ENCODE peak calls at places on chromosomes 16 and 17, in eight cellular contexts. One of them, this sample, is unnamed.
A peak's percentile ranks its signal among the peaks of the same experiment; 100 is the strongest.

GRCh38 chr16:59905131-59905530 is 1171.0 kb upstream of the GOT2 start:
- DNase-seq in body of pancreas: no peak
- DNase-seq in AG10803: no peak
- DNase-seq in HFFc6: no peak
- DNase-seq in cardiac muscle cell: no peak
- DNase-seq in thoracic aorta: no peak
- DNase-seq in OCI-LY7: no peak
- DNase-seq in left ventricle myocardium inferior: no peak
- DNase-seq in this sample: no peak

GRCh38 chr16:3879887-3880564 is 487 bp downstream of the CREBBP start:
- DNase-seq in AG10803: peak; percentile 53
- DNase-seq in OCI-LY7: peak; percentile 80
- DNase-seq in cardiac muscle cell: peak; percentile 84
- DNase-seq in thoracic aorta: no peak
- DNase-seq in left ventricle myocardium inferior: peak; percentile 82
- DNase-seq in body of pancreas: peak; percentile 85
- DNase-seq in HFFc6: peak; percentile 32
- DNase-seq in this sample: peak; percentile 31

GRCh38 chr16:8590161-8590688 is at the start of gene TMEM114:
- DNase-seq in HFFc6: no peak
- DNase-seq in AG10803: no peak
- DNase-seq in cardiac muscle cell: no peak
- DNase-seq in body of pancreas: no peak
- DNase-seq in left ventricle myocardium inferior: no peak
- DNase-seq in OCI-LY7: no peak
- DNase-seq in thoracic aorta: no peak
- DNase-seq in this sample: no peak

GRCh38 chr17:74176546-74177001 is 26.9 kb upstream of the RPL38 start:
- DNase-seq in AG10803: peak; percentile 57
- DNase-seq in HFFc6: peak; percentile 46
- DNase-seq in body of pancreas: peak; percentile 72
- DNase-seq in OCI-LY7: peak; percentile 63
- DNase-seq in cardiac muscle cell: peak; percentile 82
- DNase-seq in left ventricle myocardium inferior: peak; percentile 29
- DNase-seq in thoracic aorta: no peak
- DNase-seq in this sample: peak; percentile 57

GRCh38 chr16:72728516-72728915 is 319.4 kb downstream of the ZFHX3 start:
- DNase-seq in thoracic aorta: no peak
- DNase-seq in HFFc6: no peak
- DNase-seq in OCI-LY7: no peak
- DNase-seq in cardiac muscle cell: no peak
- DNase-seq in left ventricle myocardium inferior: no peak
- DNase-seq in body of pancreas: no peak
- DNase-seq in AG10803: no peak
- DNase-seq in this sample: no peak

GRCh38 chr17:35170968-35171771 is 23.0 kb downstream of the SLC35G3 start:
- DNase-seq in AG10803: peak; percentile 14
- DNase-seq in left ventricle myocardium inferior: no peak
- DNase-seq in cardiac muscle cell: no peak
- DNase-seq in HFFc6: peak; percentile 45
- DNase-seq in thoracic aorta: no peak
- DNase-seq in OCI-LY7: peak; percentile 4
- DNase-seq in body of pancreas: no peak
- DNase-seq in this sample: peak; percentile 53

GRCh38 chr16:46763147-46763546 is 15.0 kb upstream of the MYLK3 start:
- DNase-seq in thoracic aorta: no peak
- DNase-seq in body of pancreas: peak; percentile 7
- DNase-seq in left ventricle myocardium inferior: peak; percentile 84
- DNase-seq in AG10803: no peak
- DNase-seq in cardiac muscle cell: peak; percentile 89
- DNase-seq in HFFc6: no peak
- DNase-seq in OCI-LY7: no peak
- DNase-seq in this sample: no peak

GRCh38 chr17:8056232-8056975 is 17.5 kb downstream of the ALOX15B start:
- DNase-seq in cardiac muscle cell: no peak
- DNase-seq in AG10803: peak; percentile 63
- DNase-seq in HFFc6: peak; percentile 14
- DNase-seq in body of pancreas: peak; percentile 55
- DNase-seq in OCI-LY7: peak; percentile 29
- DNase-seq in left ventricle myocardium inferior: no peak
- DNase-seq in thoracic aorta: no peak
- DNase-seq in this sample: peak; percentile 89

GRCh38 chr17:47275245-47275984 is 21.8 kb downstream of the ITGB3 start:
- DNase-seq in cardiac muscle cell: peak; percentile 93
- DNase-seq in AG10803: peak; percentile 96
- DNase-seq in HFFc6: peak; percentile 39
- DNase-seq in OCI-LY7: no peak
- DNase-seq in thoracic aorta: peak; percentile 62
- DNase-seq in body of pancreas: peak; percentile 70
- DNase-seq in left ventricle myocardium inferior: peak; percentile 93
- DNase-seq in this sample: no peak

GRCh38 chr16:73730496-73731090 is 566.0 kb upstream of the PSMD7 start:
- DNase-seq in left ventricle myocardium inferior: no peak
- DNase-seq in thoracic aorta: no peak
- DNase-seq in cardiac muscle cell: no peak
- DNase-seq in HFFc6: no peak
- DNase-seq in body of pancreas: no peak
- DNase-seq in OCI-LY7: no peak
- DNase-seq in AG10803: no peak
- DNase-seq in this sample: no peak

GRCh38 chr17:80712089-80712488 is 167.5 kb downstream of the RPTOR start:
- DNase-seq in OCI-LY7: no peak
- DNase-seq in AG10803: no peak
- DNase-seq in HFFc6: no peak
- DNase-seq in left ventricle myocardium inferior: no peak
- DNase-seq in thoracic aorta: no peak
- DNase-seq in cardiac muscle cell: no peak
- DNase-seq in body of pancreas: no peak
- DNase-seq in this sample: no peak

GRCh38 chr17:10316986-10317834 is 55.6 kb downstream of the MYH13 start:
- DNase-seq in OCI-LY7: peak; percentile 30
- DNase-seq in cardiac muscle cell: peak; percentile 64
- DNase-seq in HFFc6: peak; percentile 65
- DNase-seq in AG10803: peak; percentile 32
- DNase-seq in thoracic aorta: peak; percentile 36
- DNase-seq in left ventricle myocardium inferior: peak; percentile 75
- DNase-seq in body of pancreas: peak; percentile 64
- DNase-seq in this sample: no peak

GRCh38 chr16:84294196-84295142 is at the start of gene WFDC1:
- DNase-seq in AG10803: peak; percentile 27
- DNase-seq in cardiac muscle cell: peak; percentile 78
- DNase-seq in thoracic aorta: no peak
- DNase-seq in OCI-LY7: no peak
- DNase-seq in left ventricle myocardium inferior: peak; percentile 19
- DNase-seq in body of pancreas: no peak
- DNase-seq in HFFc6: no peak
- DNase-seq in this sample: no peak

GRCh38 chr17:1490643-1491405 is 1.7 kb downstream of the MYO1C start:
- DNase-seq in HFFc6: no peak
- DNase-seq in body of pancreas: peak; percentile 69
- DNase-seq in cardiac muscle cell: peak; percentile 70
- DNase-seq in thoracic aorta: no peak
- DNase-seq in left ventricle myocardium inferior: peak; percentile 83
- DNase-seq in OCI-LY7: peak; percentile 78
- DNase-seq in AG10803: peak; percentile 41
- DNase-seq in this sample: peak; percentile 59

GRCh38 chr16:60815033-60815432 is 1221.2 kb downstream of the CDH8 start:
- DNase-seq in OCI-LY7: no peak
- DNase-seq in AG10803: no peak
- DNase-seq in thoracic aorta: no peak
- DNase-seq in HFFc6: no peak
- DNase-seq in left ventricle myocardium inferior: no peak
- DNase-seq in cardiac muscle cell: no peak
- DNase-seq in body of pancreas: no peak
- DNase-seq in this sample: no peak

GRCh38 chr17:81518113-81518784 is 5.7 kb upstream of the ACTG1 start:
- DNase-seq in OCI-LY7: peak; percentile 40
- DNase-seq in cardiac muscle cell: peak; percentile 55
- DNase-seq in body of pancreas: no peak
- DNase-seq in HFFc6: no peak
- DNase-seq in left ventricle myocardium inferior: no peak
- DNase-seq in AG10803: no peak
- DNase-seq in thoracic aorta: no peak
- DNase-seq in this sample: no peak

GRCh38 chr17:32161506-32162365 is 19.4 kb downstream of the RHOT1 start:
- DNase-seq in body of pancreas: no peak
- DNase-seq in OCI-LY7: no peak
- DNase-seq in HFFc6: peak; percentile 90
- DNase-seq in left ventricle myocardium inferior: no peak
- DNase-seq in cardiac muscle cell: no peak
- DNase-seq in AG10803: peak; percentile 78
- DNase-seq in thoracic aorta: no peak
- DNase-seq in this sample: peak; percentile 34

GRCh38 chr16:74677868-74678267 is 11.2 kb upstream of the RFWD3 start:
- DNase-seq in thoracic aorta: no peak
- DNase-seq in OCI-LY7: no peak
- DNase-seq in cardiac muscle cell: no peak
- DNase-seq in AG10803: no peak
- DNase-seq in body of pancreas: no peak
- DNase-seq in left ventricle myocardium inferior: no peak
- DNase-seq in HFFc6: no peak
- DNase-seq in this sample: no peak

GRCh38 chr16:84357191-84357651 is 11.1 kb upstream of the ATP2C2 start:
- DNase-seq in body of pancreas: no peak
- DNase-seq in AG10803: peak; percentile 20
- DNase-seq in cardiac muscle cell: no peak
- DNase-seq in HFFc6: peak; percentile 9
- DNase-seq in left ventricle myocardium inferior: no peak
- DNase-seq in thoracic aorta: no peak
- DNase-seq in OCI-LY7: no peak
- DNase-seq in this sample: no peak

GRCh38 chr16:11665071-11665491 is 3.2 kb upstream of the SNN start:
- DNase-seq in HFFc6: no peak
- DNase-seq in thoracic aorta: no peak
- DNase-seq in left ventricle myocardium inferior: no peak
- DNase-seq in OCI-LY7: peak; percentile 76
- DNase-seq in body of pancreas: no peak
- DNase-seq in cardiac muscle cell: no peak
- DNase-seq in AG10803: no peak
- DNase-seq in this sample: no peak

GRCh38 chr16:73071131-73071940 is 23.4 kb upstream of the ZFHX3 start:
- DNase-seq in OCI-LY7: no peak
- DNase-seq in thoracic aorta: no peak
- DNase-seq in cardiac muscle cell: peak; percentile 78
- DNase-seq in HFFc6: no peak
- DNase-seq in body of pancreas: peak; percentile 80
- DNase-seq in left ventricle myocardium inferior: peak; percentile 60
- DNase-seq in AG10803: no peak
- DNase-seq in this sample: peak; percentile 67

DNA sequence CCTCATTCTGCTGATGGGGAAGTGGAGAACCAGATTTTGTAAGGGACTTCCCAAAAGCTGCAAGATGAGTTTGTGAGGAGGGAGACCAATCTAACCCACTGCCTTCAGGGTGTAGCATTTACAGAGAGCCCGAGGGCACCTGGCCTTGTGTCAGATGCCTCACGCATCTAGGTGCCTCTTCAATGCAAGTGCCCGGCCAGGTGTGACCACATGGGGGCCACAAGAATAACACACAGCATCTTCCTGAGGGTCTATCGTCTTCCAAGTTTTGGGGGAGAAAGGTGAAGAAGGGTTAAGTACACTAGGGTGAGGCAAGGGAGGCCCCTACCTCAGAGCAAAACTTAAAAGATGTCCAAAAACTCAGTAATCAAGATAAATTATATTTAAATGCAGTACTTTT is 401.7 kb upstream of the CDH5 start:
- DNase-seq in cardiac muscle cell: no peak
- DNase-seq in left ventricle myocardium inferior: no peak
- DNase-seq in HFFc6: no peak
- DNase-seq in AG10803: no peak
- DNase-seq in thoracic aorta: no peak
- DNase-seq in OCI-LY7: no peak
- DNase-seq in body of pancreas: no peak
- DNase-seq in this sample: no peak
- TF ChIP-seq CTCF in cardiac muscle cell: no peak
- TF ChIP-seq CTCF in left ventricle myocardium inferior: no peak
- TF ChIP-seq CTCF in HFFc6: peak; percentile 14
- TF ChIP-seq CTCF in AG10803: no peak
- TF ChIP-seq CTCF in thoracic aorta: no peak
- TF ChIP-seq CTCF in OCI-LY7: no peak
- TF ChIP-seq CTCF in body of pancreas: no peak
- TF ChIP-seq CTCF in this sample: no peak

DNA sequence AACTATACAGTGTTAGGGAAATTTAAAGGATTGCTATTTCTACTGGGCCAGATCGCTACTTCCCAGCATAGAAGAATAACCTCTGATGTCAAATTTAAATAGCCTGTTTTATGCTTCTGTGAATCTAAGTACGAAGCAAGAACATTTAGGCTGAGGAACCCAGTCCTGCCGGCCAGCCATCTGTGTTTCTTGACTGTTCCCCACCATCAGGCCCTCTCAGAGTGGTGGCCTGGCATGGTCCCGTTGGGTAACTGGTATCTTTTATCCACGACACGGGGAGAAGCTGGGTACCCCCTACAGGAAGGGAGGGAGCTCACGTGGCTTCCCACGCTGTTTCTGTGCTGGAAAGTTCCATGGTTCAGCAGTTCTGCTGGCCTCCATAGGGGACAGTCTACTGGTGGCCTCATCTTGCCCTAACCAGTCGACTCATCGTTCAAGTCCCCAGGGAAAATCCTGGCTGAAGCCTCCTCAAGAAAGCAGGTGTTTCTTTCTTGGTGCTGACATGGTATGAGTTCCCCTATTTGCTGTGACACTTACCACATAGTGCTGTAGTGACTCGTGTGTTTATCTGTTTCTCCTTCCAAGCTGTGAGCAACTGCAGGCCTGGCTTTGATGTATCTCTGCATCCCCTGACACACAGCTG is 201.7 kb upstream of the NLRP1 start:
- DNase-seq in cardiac muscle cell: no peak
- DNase-seq in HFFc6: peak; percentile 72
- DNase-seq in thoracic aorta: no peak
- DNase-seq in body of pancreas: no peak
- DNase-seq in OCI-LY7: peak; percentile 85
- DNase-seq in left ventricle myocardium inferior: no peak
- DNase-seq in AG10803: peak; percentile 74
- DNase-seq in this sample: peak; percentile 48
- TF ChIP-seq CTCF in cardiac muscle cell: no peak
- TF ChIP-seq CTCF in HFFc6: peak; percentile 58
- TF ChIP-seq CTCF in thoracic aorta: no peak
- TF ChIP-seq CTCF in body of pancreas: no peak
- TF ChIP-seq CTCF in OCI-LY7: no peak
- TF ChIP-seq CTCF in left ventricle myocardium inferior: no peak
- TF ChIP-seq CTCF in AG10803: peak; percentile 48
- TF ChIP-seq CTCF in this sample: no peak

GRCh38 chr17:75270218-75270965 is 639 bp downstream of the MIF4GD start:
- DNase-seq in HFFc6: peak; percentile 66
- DNase-seq in left ventricle myocardium inferior: peak; percentile 62
- DNase-seq in OCI-LY7: peak; percentile 84
- DNase-seq in body of pancreas: peak; percentile 83
- DNase-seq in thoracic aorta: no peak
- DNase-seq in AG10803: peak; percentile 80
- DNase-seq in cardiac muscle cell: peak; percentile 79
- DNase-seq in this sample: peak; percentile 76
- TF ChIP-seq CTCF in HFFc6: peak; percentile 66
- TF ChIP-seq CTCF in left ventricle myocardium inferior: peak; percentile 15
- TF ChIP-seq CTCF in OCI-LY7: peak; percentile 77
- TF ChIP-seq CTCF in body of pancreas: peak; percentile 49
- TF ChIP-seq CTCF in thoracic aorta: peak; percentile 41
- TF ChIP-seq CTCF in AG10803: peak; percentile 60
- TF ChIP-seq CTCF in cardiac muscle cell: peak; percentile 47
- TF ChIP-seq CTCF in this sample: peak; percentile 33

DNA sequence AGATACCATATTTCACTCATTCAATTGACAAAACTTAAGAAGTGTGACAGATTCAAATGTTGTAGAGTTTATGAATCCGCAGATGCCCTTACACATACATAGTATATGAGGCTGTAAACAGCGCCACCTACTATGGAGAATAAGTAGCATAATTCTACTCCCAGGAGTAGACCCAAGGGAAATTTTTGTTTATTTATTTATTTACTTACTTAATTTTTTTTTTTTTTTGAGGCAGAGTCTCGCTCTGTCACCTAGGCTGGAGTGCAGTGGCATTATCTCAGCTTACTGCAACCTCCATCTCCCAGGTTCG is 35.5 kb downstream of the GAN start:
- DNase-seq in OCI-LY7: no peak
- DNase-seq in left ventricle myocardium inferior: no peak
- DNase-seq in AG10803: peak; percentile 3
- DNase-seq in thoracic aorta: no peak
- DNase-seq in body of pancreas: no peak
- DNase-seq in HFFc6: no peak
- DNase-seq in cardiac muscle cell: peak; percentile 23
- DNase-seq in this sample: no peak
- TF ChIP-seq CTCF in OCI-LY7: peak; percentile 55
- TF ChIP-seq CTCF in left ventricle myocardium inferior: no peak
- TF ChIP-seq CTCF in AG10803: no peak
- TF ChIP-seq CTCF in thoracic aorta: no peak
- TF ChIP-seq CTCF in body of pancreas: no peak
- TF ChIP-seq CTCF in HFFc6: peak; percentile 55
- TF ChIP-seq CTCF in cardiac muscle cell: peak; percentile 10
- TF ChIP-seq CTCF in this sample: no peak

This sample was measured in endothelial cell of umbilical vein.